ENCODE peak calls at places on chromosomes 3 and 15, in five cellular contexts. One of them, this sample, is unnamed.

GRCh38 chr3:125515421-125515820 is 4.6 kb downstream of the SNX4 start:
- DNase-seq in NCI-H1092 treated with DMSO at 0.1 percent for 48 hours: no peak
- DNase-seq in central memory CD8-positive, alpha-beta T cell: no peak
- DNase-seq in MV-4-11: no peak
- DNase-seq in type B pancreatic cell: no peak
- DNase-seq in this sample: no peak

GRCh38 chr3:197151562-197151961 is 121.9 kb upstream of the MELTF start:
- DNase-seq in NCI-H1092 treated with DMSO at 0.1 percent for 48 hours: peak
- DNase-seq in central memory CD8-positive, alpha-beta T cell: no peak
- DNase-seq in MV-4-11: peak
- DNase-seq in type B pancreatic cell: no peak
- DNase-seq in this sample: no peak

GRCh38 chr3:169344465-169344864 is 319.0 kb downstream of the MECOM start:
- DNase-seq in NCI-H1092 treated with DMSO at 0.1 percent for 48 hours: no peak
- DNase-seq in central memory CD8-positive, alpha-beta T cell: no peak
- DNase-seq in MV-4-11: no peak
- DNase-seq in type B pancreatic cell: no peak
- DNase-seq in this sample: no peak

GRCh38 chr3:124107491-124107890 is 115.6 kb upstream of the ROPN1 start:
- DNase-seq in NCI-H1092 treated with DMSO at 0.1 percent for 48 hours: no peak
- DNase-seq in central memory CD8-positive, alpha-beta T cell: no peak
- DNase-seq in MV-4-11: no peak
- DNase-seq in type B pancreatic cell: no peak
- DNase-seq in this sample: no peak

GRCh38 chr3:141789281-141789680 is 26.1 kb downstream of the GRK7 start:
- DNase-seq in NCI-H1092 treated with DMSO at 0.1 percent for 48 hours: no peak
- DNase-seq in central memory CD8-positive, alpha-beta T cell: no peak
- DNase-seq in MV-4-11: no peak
- DNase-seq in type B pancreatic cell: no peak
- DNase-seq in this sample: no peak

GRCh38 chr15:39786444-39787056 is 3.9 kb upstream of the FSIP1 start:
- DNase-seq in NCI-H1092 treated with DMSO at 0.1 percent for 48 hours: peak
- DNase-seq in central memory CD8-positive, alpha-beta T cell: no peak
- DNase-seq in MV-4-11: peak
- DNase-seq in type B pancreatic cell: no peak
- DNase-seq in this sample: no peak

GRCh38 chr15:77915261-77915960 is 162.1 kb downstream of the TBC1D2B start:
- DNase-seq in NCI-H1092 treated with DMSO at 0.1 percent for 48 hours: no peak
- DNase-seq in central memory CD8-positive, alpha-beta T cell: no peak
- DNase-seq in MV-4-11: no peak
- DNase-seq in type B pancreatic cell: peak
- DNase-seq in this sample: no peak

GRCh38 chr15:56496635-56497034 is 31.7 kb upstream of the MNS1 start:
- DNase-seq in NCI-H1092 treated with DMSO at 0.1 percent for 48 hours: peak
- DNase-seq in central memory CD8-positive, alpha-beta T cell: no peak
- DNase-seq in MV-4-11: peak
- DNase-seq in type B pancreatic cell: no peak
- DNase-seq in this sample: no peak

GRCh38 chr15:67900621-67901147 is 60.8 kb upstream of the RNU6-1 start:
- DNase-seq in NCI-H1092 treated with DMSO at 0.1 percent for 48 hours: no peak
- DNase-seq in central memory CD8-positive, alpha-beta T cell: no peak
- DNase-seq in MV-4-11: no peak
- DNase-seq in type B pancreatic cell: no peak
- DNase-seq in this sample: no peak

GRCh38 chr15:31158858-31159569 is 57.5 kb upstream of the TRPM1 start:
- DNase-seq in NCI-H1092 treated with DMSO at 0.1 percent for 48 hours: no peak
- DNase-seq in central memory CD8-positive, alpha-beta T cell: no peak
- DNase-seq in MV-4-11: no peak
- DNase-seq in type B pancreatic cell: no peak
- DNase-seq in this sample: peak